ENCODE peak calls at places on chromosomes 2 and 18, in ten cellular contexts. J, U, E, N, Y, O, K, A, W and I are unnamed samples. For H3K4me1, the result is how much of the 10 kb centered on the place peaks cover.

GRCh38 chr2:51483720-51484119 is 451.8 kb upstream of the NRXN1 start:
- DNase-seq in N (no peak), U (no peak), W (no peak), K (no peak), E (no peak), O (no peak), Y (no peak), J (no peak), A (no peak), I (no peak)

GRCh38 chr18:58100154-58100553 is 56.1 kb downstream of the NEDD4L start:
- DNase-seq in Y (peak), E (no peak), W (no peak), K (no peak), U (no peak), J (no peak), A (no peak), O (no peak), N (no peak), I (no peak)

GRCh38 chr18:42086288-42086687 is 131.3 kb downstream of the PIK3C3 start:
- DNase-seq in Y (no peak), J (no peak), U (no peak), K (no peak), N (no peak), E (peak), A (no peak), O (no peak), W (no peak), I (no peak)

GRCh38 chr2:164514491-164514890 is 106.8 kb downstream of the GRB14 start:
- DNase-seq in J (peak), A (no peak), U (no peak), O (no peak), Y (no peak), K (peak), N (no peak), E (no peak), W (no peak), I (no peak)

GRCh38 chr2:52974127-52974526 is 793.5 kb upstream of the CHAC2 start:
- DNase-seq in J (no peak), U (no peak), E (no peak), W (no peak), A (no peak), O (no peak), K (no peak), Y (no peak), N (no peak), I (no peak)

GRCh38 chr18:61596296-61596695 is 263.1 kb downstream of the CDH20 start:
- DNase-seq in O (no peak), J (no peak), Y (no peak), U (no peak), K (no peak), N (no peak), W (no peak), E (peak), A (no peak), I (no peak)

GRCh38 chr2:216235462-216235861 is 126.3 kb downstream of the XRCC5 start:
- DNase-seq in N (no peak), J (no peak), K (no peak), Y (no peak), A (no peak), E (no peak), O (no peak), W (no peak), U (no peak), I (no peak)

GRCh38 chr2:52881606-52882005 is 886.0 kb upstream of the CHAC2 start:
- DNase-seq in J (no peak), N (no peak), E (peak), U (no peak), O (no peak), K (no peak), W (no peak), A (no peak), Y (no peak), I (no peak)

GRCh38 chr2:195501746-195502145 is 155.3 kb upstream of the SLC39A10 start:
- DNase-seq in N (no peak), Y (no peak), K (no peak), U (no peak), A (peak), W (no peak), O (no peak), E (no peak), J (no peak), I (no peak)

GRCh38 chr18:78891185-78891762 is 88.3 kb upstream of the SALL3 start:
- DNase-seq in O (no peak), J (no peak), U (no peak), Y (no peak), E (no peak), K (no peak), A (no peak), N (no peak), W (no peak), I (no peak)

GRCh38 chr2:97733341-97734035 is 20.1 kb downstream of the ZAP70 start:
- DNase-seq in O (no peak), E (no peak), Y (no peak), A (no peak), U (no peak), W (no peak), J (no peak), N (no peak), K (no peak), I (no peak)

GRCh38 chr2:239835056-239835455 is 190.1 kb downstream of the NDUFA10 start:
- DNase-seq in K (peak), U (peak), W (no peak), N (no peak), J (peak), A (no peak), E (no peak), Y (no peak), O (peak), I (no peak)

GRCh38 chr2:50395510-50396300 is 636.2 kb downstream of the NRXN1 start:
- DNase-seq in Y (no peak), J (no peak), U (no peak), O (no peak), K (no peak), W (no peak), E (no peak), A (no peak), N (no peak), I (no peak)

GRCh38 chr2:637804-638203 is 39.4 kb downstream of the TMEM18 start:
- DNase-seq in J (no peak), A (no peak), O (no peak), U (no peak), K (no peak), Y (no peak), W (no peak), N (no peak), E (no peak), I (no peak)

GRCh38 chr2:234512884-234513669 is 16.2 kb upstream of the ARL4C start:
- DNase-seq in U (no peak), Y (no peak), O (no peak), W (no peak), K (no peak), E (peak), J (no peak), A (no peak), N (no peak), I (no peak)

GRCh38 chr2:187553908-187554703 is at the start of gene TFPI:
- DNase-seq in A (peak), Y (no peak), J (peak), N (peak), E (peak), U (no peak), O (no peak), K (no peak), W (no peak), I (peak)
- H3K4me1 ChIP-seq in A (under half), Y (under half), J (under half), N (under half), E (under half), U (under half), O (under half), K (under half), W (under half), I (under half)

GRCh38 chr2:231050018-231050901 is 6.4 kb upstream of the PSMD1 start:
- DNase-seq in A (peak), U (peak), K (peak), Y (no peak), N (no peak), E (no peak), W (peak), J (peak), O (no peak), I (no peak)
- TF ChIP-seq POLR2A in A (peak), U (no peak), K (no peak), Y (no peak), N (no peak), E (no peak), W (peak), J (no peak), O (no peak), I (no peak)

DNA sequence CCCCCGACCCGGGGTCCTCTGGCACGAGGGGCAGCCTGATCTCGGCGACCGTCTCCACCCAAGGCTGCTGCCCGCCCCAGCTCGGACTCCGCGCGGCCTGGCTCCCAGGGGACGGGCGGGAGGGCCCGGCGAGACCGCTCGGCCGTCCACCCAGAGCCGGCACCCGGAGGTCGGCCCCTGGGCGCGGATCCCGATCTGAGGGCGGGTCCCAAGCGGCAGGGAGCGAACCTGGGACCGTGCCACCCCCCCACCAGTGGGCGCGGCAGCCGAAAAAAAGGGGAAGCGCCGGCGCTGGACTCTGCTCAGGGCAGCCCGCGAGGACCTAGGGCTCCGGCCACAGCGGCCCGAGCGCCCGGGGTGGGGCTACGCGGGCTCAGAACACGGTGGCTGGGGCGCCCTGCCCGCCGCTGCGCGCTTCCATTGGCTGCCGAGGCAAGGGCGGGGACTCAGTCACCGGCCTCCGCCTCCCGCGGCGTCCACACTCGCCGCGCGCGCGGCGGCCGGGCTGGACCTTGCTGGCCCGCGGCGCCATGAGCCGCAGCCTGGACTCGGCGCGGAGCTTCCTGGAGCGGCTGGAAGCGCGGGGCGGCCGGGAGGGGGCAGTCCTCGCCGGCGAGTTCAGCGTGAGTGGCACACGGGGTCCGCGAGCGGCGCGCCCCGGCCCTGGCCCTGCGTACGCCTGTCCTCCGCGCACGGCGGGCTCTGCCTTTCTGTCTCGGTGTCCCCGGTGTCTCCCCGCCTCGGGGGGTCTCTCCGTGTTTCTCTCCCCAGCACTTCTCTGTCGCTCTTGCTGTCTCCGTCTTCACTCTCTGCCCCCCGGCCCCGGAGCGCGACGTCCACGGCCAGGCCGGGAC is at the start of gene PTPN18:
- DNase-seq in A (peak), U (peak), W (peak), N (peak), K (peak), Y (no peak), E (peak), J (peak), O (peak), I (peak)
- H3K4me1 ChIP-seq in A (under half), U (under half), W (under half), N (under half), K (under half), Y (under half), E (under half), J (under half), O (under half), I (under half)

GRCh38 chr2:68319397-68320117 is at the start of gene CNRIP1:
- DNase-seq in K (peak), U (peak), N (peak), A (peak), Y (no peak), J (peak), O (peak), E (peak), W (peak), I (peak)

GRCh38 chr2:68318686-68319396 is 908 bp downstream of the CNRIP1 start:
- DNase-seq in K (no peak), W (peak), Y (no peak), O (peak), A (peak), U (no peak), E (no peak), J (no peak), N (peak), I (no peak)

GRCh38 chr2:68316091-68316490 is 3.7 kb downstream of the CNRIP1 start:
- DNase-seq in O (no peak), E (no peak), K (no peak), W (no peak), A (no peak), J (no peak), N (no peak), U (no peak), Y (no peak), I (no peak)

GRCh38 chr2:68320118-68320641 is 431 bp upstream of the CNRIP1 start:
- DNase-seq in U (peak), W (no peak), Y (no peak), E (no peak), K (no peak), A (no peak), J (no peak), O (peak), N (peak), I (no peak)

DNA sequence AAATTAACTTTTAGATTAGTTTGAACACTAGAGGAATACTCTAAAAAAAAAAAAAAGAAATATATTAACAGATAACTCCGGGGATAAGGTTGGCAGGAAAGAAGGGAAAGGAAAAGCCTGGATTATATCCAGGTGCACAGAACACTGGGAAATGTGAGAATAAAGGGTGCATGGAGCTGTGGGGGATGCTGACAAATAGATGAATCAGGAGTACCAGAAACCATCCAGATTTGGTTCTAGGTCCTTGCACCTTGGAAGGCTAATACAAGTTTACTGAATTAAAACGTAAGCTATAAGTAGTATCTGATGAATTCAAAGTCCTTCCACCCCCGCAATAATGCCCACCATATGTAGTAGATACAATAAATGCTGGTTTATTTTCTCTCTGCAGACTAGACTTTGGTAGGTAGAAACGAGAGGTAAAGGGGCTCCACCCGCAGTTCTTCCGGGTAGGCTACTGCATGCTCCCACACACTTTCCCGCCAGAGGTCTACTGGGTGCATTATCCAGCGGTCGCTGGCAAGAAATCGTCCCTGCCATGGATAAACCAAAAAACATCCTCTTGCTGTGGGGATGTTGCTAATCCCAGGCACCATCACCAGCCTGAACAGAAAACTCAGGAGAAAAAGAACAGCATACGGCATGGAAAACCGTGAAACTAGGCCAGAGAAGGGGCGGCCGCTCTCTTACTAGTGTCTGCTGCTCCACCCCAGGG is 1.6 kb downstream of the CNRIP1 start:
- DNase-seq in W (no peak), O (no peak), Y (no peak), E (no peak), A (no peak), N (peak), J (peak), U (peak), K (no peak), I (no peak)
- TF ChIP-seq POLR2A in W (no peak), O (no peak), Y (no peak), E (no peak), A (no peak), N (no peak), J (no peak), U (no peak), K (no peak), I (no peak)

GRCh38 chr2:104844813-104845551 is 8.9 kb upstream of the POU3F3 start:
- DNase-seq in J (no peak), K (no peak), A (no peak), W (no peak), O (no peak), E (no peak), U (no peak), Y (no peak), N (no peak), I (no peak)

GRCh38 chr2:104846182-104846954 is 7.5 kb upstream of the POU3F3 start:
- DNase-seq in K (no peak), O (no peak), N (no peak), E (no peak), A (no peak), U (no peak), J (no peak), Y (no peak), W (no peak), I (no peak)

GRCh38 chr2:104846955-104847820 is 6.7 kb upstream of the POU3F3 start:
- DNase-seq in J (no peak), O (no peak), K (no peak), U (no peak), E (no peak), W (no peak), Y (no peak), A (no peak), N (no peak), I (no peak)

GRCh38 chr2:104847821-104848160 is 6.1 kb upstream of the POU3F3 start:
- DNase-seq in J (no peak), N (no peak), E (no peak), Y (no peak), K (no peak), W (no peak), A (no peak), U (no peak), O (no peak), I (no peak)

GRCh38 chr2:104845552-104845931 is 8.4 kb upstream of the POU3F3 start:
- DNase-seq in Y (no peak), E (no peak), W (no peak), A (no peak), U (no peak), J (no peak), O (no peak), N (no peak), K (no peak), I (no peak)
- H3K4me1 ChIP-seq in Y (under half), E (under half), W (under half), A (under half), U (under half), J (under half), O (under half), N (under half), K (under half), I (under half)

DNA sequence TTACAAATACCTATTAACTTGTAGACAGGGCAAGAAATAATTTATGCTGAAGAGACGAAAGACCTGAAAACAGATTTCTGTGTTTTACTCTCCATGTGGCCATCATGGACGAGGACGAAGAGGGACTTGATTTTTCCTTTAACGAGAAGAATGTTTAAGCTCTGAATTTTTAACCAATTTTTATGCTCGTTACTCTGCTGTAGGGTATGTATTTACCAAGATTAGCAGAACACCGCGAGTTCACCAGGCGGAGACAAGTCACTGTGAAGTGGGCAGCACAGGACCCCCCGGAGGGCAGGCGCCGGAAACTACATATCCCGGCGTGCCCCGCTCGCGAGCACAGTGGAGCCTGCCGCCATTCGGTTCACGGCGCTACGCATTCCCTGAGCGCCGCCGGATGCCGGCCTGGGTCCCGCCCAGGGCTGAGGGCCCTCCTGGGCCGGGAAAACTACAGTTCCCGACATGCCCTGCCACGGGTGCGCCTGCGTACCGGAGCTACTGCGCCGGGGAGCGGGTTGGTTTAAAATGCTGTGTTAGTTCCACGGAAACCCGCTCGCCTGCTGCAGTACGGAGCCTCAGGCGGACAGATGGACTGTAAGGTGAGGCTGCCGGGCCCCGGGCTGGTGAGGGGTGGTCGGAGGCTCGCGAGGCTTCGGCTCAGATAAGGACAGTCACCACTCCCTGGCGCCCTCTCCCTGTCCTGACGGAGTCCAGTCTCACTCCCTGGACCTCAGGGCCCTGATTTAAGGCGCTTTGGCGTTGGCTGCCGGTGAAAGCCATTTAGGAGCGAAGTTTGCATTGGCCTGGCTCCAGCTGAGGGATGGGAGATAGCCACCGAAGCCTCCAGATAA is at the start of gene CCDC150:
- DNase-seq in U (peak), Y (peak), E (peak), J (peak), O (peak), K (peak), A (peak), N (peak), W (peak), I (peak)
- TF ChIP-seq POLR2A in U (no peak), Y (peak), E (peak), J (no peak), O (no peak), K (no peak), A (no peak), N (peak), W (no peak), I (no peak)

GRCh38 chr2:207531024-207531411 is 1.3 kb downstream of the CREB1 start:
- DNase-seq in Y (no peak), A (no peak), N (no peak), E (no peak), J (no peak), O (no peak), U (no peak), K (no peak), W (no peak), I (no peak)

GRCh38 chr2:207528980-207529329 is 807 bp upstream of the CREB1 start:
- DNase-seq in K (peak), N (no peak), Y (no peak), O (peak), A (peak), W (no peak), E (no peak), J (peak), U (no peak), I (peak)

GRCh38 chr2:207532676-207533075 is 2.9 kb downstream of the CREB1 start:
- DNase-seq in E (no peak), O (no peak), W (no peak), U (no peak), Y (no peak), N (no peak), K (no peak), J (no peak), A (no peak), I (no peak)

GRCh38 chr2:207529330-207530159 is at the start of gene CREB1:
- DNase-seq in O (peak), A (peak), E (peak), W (peak), K (peak), N (peak), Y (peak), J (peak), U (peak), I (peak)

GRCh38 chr2:207530160-207531023 is 630 bp downstream of the CREB1 start:
- DNase-seq in N (peak), U (peak), J (peak), E (no peak), Y (no peak), W (peak), O (peak), A (peak), K (no peak), I (peak)
- H3K4me1 ChIP-seq in N (under half), U (under half), J (under half), E (under half), Y (under half), W (under half), O (under half), A (under half), K (under half), I (under half)